ENCODE peak calls at places on chromosomes 16 and 17, in four cellular contexts. One of them, this sample, is unnamed.

GRCh38 chr17:36529121-36529520 is 5.5 kb downstream of the MYO19 start:
- DNase-seq in activated CD8-positive, alpha-beta memory T cell treated with anti-CD3 and anti-CD28 coated beads for 48 hours: no peak
- DNase-seq in CD8-positive, alpha-beta memory T cell: no peak
- DNase-seq in activated T-cell treated with anti-CD3 and anti-CD28 coated beads for 1 hour: no peak
- DNase-seq in this sample: no peak

GRCh38 chr16:73173396-73173795 is 125.5 kb upstream of the ZFHX3 start:
- DNase-seq in activated CD8-positive, alpha-beta memory T cell treated with anti-CD3 and anti-CD28 coated beads for 48 hours: no peak
- DNase-seq in CD8-positive, alpha-beta memory T cell: no peak
- DNase-seq in activated T-cell treated with anti-CD3 and anti-CD28 coated beads for 1 hour: no peak
- DNase-seq in this sample: no peak

GRCh38 chr17:68709461-68709860 is 108.3 kb upstream of the FAM20A start:
- DNase-seq in activated CD8-positive, alpha-beta memory T cell treated with anti-CD3 and anti-CD28 coated beads for 48 hours: no peak
- DNase-seq in CD8-positive, alpha-beta memory T cell: no peak
- DNase-seq in activated T-cell treated with anti-CD3 and anti-CD28 coated beads for 1 hour: no peak
- DNase-seq in this sample: no peak

GRCh38 chr16:84503751-84504395 is 586 bp downstream of the MEAK7 start:
- DNase-seq in activated CD8-positive, alpha-beta memory T cell treated with anti-CD3 and anti-CD28 coated beads for 48 hours: no peak
- DNase-seq in CD8-positive, alpha-beta memory T cell: no peak
- DNase-seq in activated T-cell treated with anti-CD3 and anti-CD28 coated beads for 1 hour: no peak
- DNase-seq in this sample: no peak

GRCh38 chr17:28645576-28645939 is 600 bp upstream of the BLTP2 start:
- DNase-seq in activated CD8-positive, alpha-beta memory T cell treated with anti-CD3 and anti-CD28 coated beads for 48 hours: no peak
- DNase-seq in CD8-positive, alpha-beta memory T cell: no peak
- DNase-seq in activated T-cell treated with anti-CD3 and anti-CD28 coated beads for 1 hour: no peak
- DNase-seq in this sample: no peak

GRCh38 chr17:32487460-32488176 is 825 bp downstream of the CDK5R1 start:
- DNase-seq in activated CD8-positive, alpha-beta memory T cell treated with anti-CD3 and anti-CD28 coated beads for 48 hours: no peak
- DNase-seq in CD8-positive, alpha-beta memory T cell: no peak
- DNase-seq in activated T-cell treated with anti-CD3 and anti-CD28 coated beads for 1 hour: no peak
- DNase-seq in this sample: no peak

GRCh38 chr17:8801135-8801840 is 2.1 kb upstream of the MFSD6L start:
- DNase-seq in activated CD8-positive, alpha-beta memory T cell treated with anti-CD3 and anti-CD28 coated beads for 48 hours: no peak
- DNase-seq in CD8-positive, alpha-beta memory T cell: no peak
- DNase-seq in activated T-cell treated with anti-CD3 and anti-CD28 coated beads for 1 hour: no peak
- DNase-seq in this sample: no peak

GRCh38 chr17:63622571-63623390 is 564 bp downstream of the MAP3K3 start:
- DNase-seq in activated CD8-positive, alpha-beta memory T cell treated with anti-CD3 and anti-CD28 coated beads for 48 hours: peak; percentile 41
- DNase-seq in CD8-positive, alpha-beta memory T cell: peak; percentile 56
- DNase-seq in activated T-cell treated with anti-CD3 and anti-CD28 coated beads for 1 hour: peak; percentile 44
- DNase-seq in this sample: peak; percentile 29

GRCh38 chr16:46736695-46737094 is 11.4 kb downstream of the MYLK3 start:
- DNase-seq in activated CD8-positive, alpha-beta memory T cell treated with anti-CD3 and anti-CD28 coated beads for 48 hours: no peak
- DNase-seq in CD8-positive, alpha-beta memory T cell: no peak
- DNase-seq in activated T-cell treated with anti-CD3 and anti-CD28 coated beads for 1 hour: no peak
- DNase-seq in this sample: no peak

GRCh38 chr16:85606920-85607319 is 6.2 kb upstream of the GSE1 start:
- DNase-seq in activated CD8-positive, alpha-beta memory T cell treated with anti-CD3 and anti-CD28 coated beads for 48 hours: no peak
- DNase-seq in CD8-positive, alpha-beta memory T cell: no peak
- DNase-seq in activated T-cell treated with anti-CD3 and anti-CD28 coated beads for 1 hour: no peak
- DNase-seq in this sample: no peak

GRCh38 chr16:84486126-84486525 is 18.3 kb downstream of the MEAK7 start:
- DNase-seq in activated CD8-positive, alpha-beta memory T cell treated with anti-CD3 and anti-CD28 coated beads for 48 hours: no peak
- DNase-seq in CD8-positive, alpha-beta memory T cell: no peak
- DNase-seq in activated T-cell treated with anti-CD3 and anti-CD28 coated beads for 1 hour: no peak
- DNase-seq in this sample: no peak

GRCh38 chr17:4604111-4604644 is 19.8 kb downstream of the SMTNL2 start:
- DNase-seq in activated CD8-positive, alpha-beta memory T cell treated with anti-CD3 and anti-CD28 coated beads for 48 hours: no peak
- DNase-seq in CD8-positive, alpha-beta memory T cell: no peak
- DNase-seq in activated T-cell treated with anti-CD3 and anti-CD28 coated beads for 1 hour: no peak
- DNase-seq in this sample: no peak

GRCh38 chr16:82361885-82362284 is 191.9 kb upstream of the MPHOSPH6 start:
- DNase-seq in activated CD8-positive, alpha-beta memory T cell treated with anti-CD3 and anti-CD28 coated beads for 48 hours: no peak
- DNase-seq in CD8-positive, alpha-beta memory T cell: no peak
- DNase-seq in activated T-cell treated with anti-CD3 and anti-CD28 coated beads for 1 hour: no peak
- DNase-seq in this sample: no peak

GRCh38 chr17:19454074-19454473 is 43.0 kb downstream of the RNF112 start:
- DNase-seq in activated CD8-positive, alpha-beta memory T cell treated with anti-CD3 and anti-CD28 coated beads for 48 hours: no peak
- DNase-seq in CD8-positive, alpha-beta memory T cell: no peak
- DNase-seq in activated T-cell treated with anti-CD3 and anti-CD28 coated beads for 1 hour: no peak
- DNase-seq in this sample: no peak

GRCh38 chr17:35299108-35299507 is 56.2 kb downstream of the SLFN5 start:
- DNase-seq in activated CD8-positive, alpha-beta memory T cell treated with anti-CD3 and anti-CD28 coated beads for 48 hours: no peak
- DNase-seq in CD8-positive, alpha-beta memory T cell: no peak
- DNase-seq in activated T-cell treated with anti-CD3 and anti-CD28 coated beads for 1 hour: no peak
- DNase-seq in this sample: no peak

GRCh38 chr16:54106078-54106477 is 180.5 kb downstream of the IRX3 start:
- DNase-seq in activated CD8-positive, alpha-beta memory T cell treated with anti-CD3 and anti-CD28 coated beads for 48 hours: no peak
- DNase-seq in CD8-positive, alpha-beta memory T cell: no peak
- DNase-seq in activated T-cell treated with anti-CD3 and anti-CD28 coated beads for 1 hour: no peak
- DNase-seq in this sample: no peak

GRCh38 chr17:6070280-6070894 is at the start of gene WSCD1:
- DNase-seq in activated CD8-positive, alpha-beta memory T cell treated with anti-CD3 and anti-CD28 coated beads for 48 hours: no peak
- DNase-seq in CD8-positive, alpha-beta memory T cell: no peak
- DNase-seq in activated T-cell treated with anti-CD3 and anti-CD28 coated beads for 1 hour: no peak
- DNase-seq in this sample: no peak

GRCh38 chr17:76442341-76443338 is 10.3 kb downstream of the UBE2O start:
- DNase-seq in activated CD8-positive, alpha-beta memory T cell treated with anti-CD3 and anti-CD28 coated beads for 48 hours: no peak
- DNase-seq in CD8-positive, alpha-beta memory T cell: no peak
- DNase-seq in activated T-cell treated with anti-CD3 and anti-CD28 coated beads for 1 hour: no peak
- DNase-seq in this sample: no peak

GRCh38 chr17:36935681-36936454 is 1.4 kb upstream of the LHX1 start:
- DNase-seq in activated CD8-positive, alpha-beta memory T cell treated with anti-CD3 and anti-CD28 coated beads for 48 hours: no peak
- DNase-seq in CD8-positive, alpha-beta memory T cell: no peak
- DNase-seq in activated T-cell treated with anti-CD3 and anti-CD28 coated beads for 1 hour: no peak
- DNase-seq in this sample: no peak

GRCh38 chr17:2484876-2485275 is 26.8 kb downstream of the METTL16 start:
- DNase-seq in activated CD8-positive, alpha-beta memory T cell treated with anti-CD3 and anti-CD28 coated beads for 48 hours: no peak
- DNase-seq in CD8-positive, alpha-beta memory T cell: no peak
- DNase-seq in activated T-cell treated with anti-CD3 and anti-CD28 coated beads for 1 hour: no peak
- DNase-seq in this sample: no peak

GRCh38 chr17:31593806-31594205 is 202.3 kb downstream of the RAB11FIP4 start:
- DNase-seq in activated CD8-positive, alpha-beta memory T cell treated with anti-CD3 and anti-CD28 coated beads for 48 hours: no peak
- DNase-seq in CD8-positive, alpha-beta memory T cell: no peak
- DNase-seq in activated T-cell treated with anti-CD3 and anti-CD28 coated beads for 1 hour: no peak
- DNase-seq in this sample: no peak

GRCh38 chr17:7852262-7852670 is 2.6 kb upstream of the TMEM88 start:
- DNase-seq in activated CD8-positive, alpha-beta memory T cell treated with anti-CD3 and anti-CD28 coated beads for 48 hours: no peak
- DNase-seq in CD8-positive, alpha-beta memory T cell: no peak
- DNase-seq in activated T-cell treated with anti-CD3 and anti-CD28 coated beads for 1 hour: no peak
- DNase-seq in this sample: no peak

GRCh38 chr16:14015948-14016347 is 55.2 kb upstream of the MRTFB start:
- DNase-seq in activated CD8-positive, alpha-beta memory T cell treated with anti-CD3 and anti-CD28 coated beads for 48 hours: no peak
- DNase-seq in CD8-positive, alpha-beta memory T cell: no peak
- DNase-seq in activated T-cell treated with anti-CD3 and anti-CD28 coated beads for 1 hour: no peak
- DNase-seq in this sample: no peak

GRCh38 chr17:78952706-78953105 is 27.0 kb downstream of the LGALS3BP start:
- DNase-seq in activated CD8-positive, alpha-beta memory T cell treated with anti-CD3 and anti-CD28 coated beads for 48 hours: no peak
- DNase-seq in CD8-positive, alpha-beta memory T cell: no peak
- DNase-seq in activated T-cell treated with anti-CD3 and anti-CD28 coated beads for 1 hour: no peak
- DNase-seq in this sample: no peak

GRCh38 chr17:40664582-40665333 is at the start of gene KRT222:
- DNase-seq in activated CD8-positive, alpha-beta memory T cell treated with anti-CD3 and anti-CD28 coated beads for 48 hours: no peak
- DNase-seq in CD8-positive, alpha-beta memory T cell: no peak
- DNase-seq in activated T-cell treated with anti-CD3 and anti-CD28 coated beads for 1 hour: no peak
- DNase-seq in this sample: no peak

GRCh38 chr17:11331790-11332526 is 90.9 kb downstream of the SHISA6 start:
- DNase-seq in activated CD8-positive, alpha-beta memory T cell treated with anti-CD3 and anti-CD28 coated beads for 48 hours: no peak
- DNase-seq in CD8-positive, alpha-beta memory T cell: no peak
- DNase-seq in activated T-cell treated with anti-CD3 and anti-CD28 coated beads for 1 hour: no peak
- DNase-seq in this sample: no peak

GRCh38 chr17:77116371-77116860 is 24.4 kb upstream of the SEC14L1 start:
- DNase-seq in activated CD8-positive, alpha-beta memory T cell treated with anti-CD3 and anti-CD28 coated beads for 48 hours: no peak
- DNase-seq in CD8-positive, alpha-beta memory T cell: no peak
- DNase-seq in activated T-cell treated with anti-CD3 and anti-CD28 coated beads for 1 hour: no peak
- DNase-seq in this sample: no peak